ENCODE peak calls at places on chromosomes 1 and 21, in six cellular contexts. L, X, H, V, P and O are unnamed samples.

GRCh38 chr21:46063227-46063626 is 34.7 kb upstream of the COL6A2 start:
- DNase-seq in P (no peak), L (no peak), V (no peak), X (no peak), H (no peak), O (no peak)

GRCh38 chr1:33709780-33710713 is 153.8 kb upstream of the HMGB4 start:
- DNase-seq in P (no peak), V (no peak), H (peak; percentile 11), X (no peak), L (peak; percentile 39), O (no peak)

GRCh38 chr1:70874826-70875225 is 172.8 kb downstream of the PTGER3 start:
- DNase-seq in X (no peak), H (no peak), V (no peak), L (no peak), P (no peak), O (no peak)

GRCh38 chr1:39835110-39835509 is 46.4 kb upstream of the BMP8B start:
- DNase-seq in X (no peak), P (no peak), V (no peak), H (no peak), L (no peak), O (no peak)

GRCh38 chr21:44423941-44424607 is 31.2 kb upstream of the LRRC3 start:
- DNase-seq in L (no peak), X (no peak), V (peak; percentile 55), H (no peak), P (no peak), O (no peak)

GRCh38 chr1:202576816-202577215 is 133.4 kb downstream of the SYT2 start:
- DNase-seq in V (no peak), P (no peak), L (no peak), H (no peak), X (no peak), O (peak; percentile 21)

GRCh38 chr1:60376196-60376595 is 302.6 kb upstream of the C1orf87 start:
- DNase-seq in L (no peak), X (no peak), V (no peak), P (no peak), H (peak; percentile 1), O (no peak)

GRCh38 chr1:198929961-198930599 is 291.2 kb downstream of the PTPRC start:
- DNase-seq in L (no peak), H (peak; percentile 70), P (no peak), V (no peak), X (no peak), O (peak; percentile 51)

GRCh38 chr1:16139473-16139962 is 16.4 kb downstream of the EPHA2 start:
- DNase-seq in L (no peak), V (no peak), X (no peak), H (peak; percentile 93), P (no peak), O (no peak)

GRCh38 chr21:39385299-39386145 is 36.6 kb upstream of the HMGN1 start:
- DNase-seq in H (no peak), V (peak; percentile 92), P (no peak), L (peak; percentile 84), X (peak; percentile 63), O (no peak)

GRCh38 chr1:153661111-153661708 is 2.7 kb downstream of the SNAPIN start:
- DNase-seq in P (no peak), H (no peak), L (no peak), X (no peak), V (peak; percentile 20), O (no peak)

GRCh38 chr1:154316704-154317103 is 4.2 kb upstream of the AQP10 start:
- DNase-seq in V (no peak), H (no peak), P (no peak), X (no peak), L (no peak), O (no peak)

GRCh38 chr1:27004471-27005165 is 8.0 kb downstream of the TENT5B start:
- DNase-seq in L (no peak), H (no peak), X (no peak), V (peak; percentile 76), P (peak; percentile 42), O (no peak)

GRCh38 chr21:37075214-37075770 is 2.2 kb downstream of the TTC3 start:
- DNase-seq in L (no peak), V (no peak), X (no peak), P (peak; percentile 35), H (no peak), O (no peak)

GRCh38 chr1:33985166-33985565 is 121.3 kb downstream of the HMGB4 start:
- DNase-seq in P (peak; percentile 14), H (peak; percentile 57), V (no peak), X (no peak), L (no peak), O (no peak)

GRCh38 chr1:85356130-85356529 is 79.7 kb upstream of the BCL10 start:
- DNase-seq in H (no peak), V (no peak), L (no peak), X (no peak), P (no peak), O (no peak)

GRCh38 chr1:241451981-241452380 is 67.6 kb downstream of the FH start:
- DNase-seq in P (no peak), L (no peak), X (no peak), H (no peak), V (no peak), O (no peak)

GRCh38 chr21:46156678-46157077 is 1.3 kb upstream of the FTCD start:
- DNase-seq in H (no peak), P (no peak), V (no peak), X (no peak), L (no peak), O (no peak)

GRCh38 chr1:203556047-203556851 is 62.3 kb downstream of the OPTC start:
- DNase-seq in H (peak; percentile 44), L (no peak), P (no peak), X (no peak), V (no peak), O (no peak)

GRCh38 chr1:41379741-41380130 is 18.5 kb downstream of the FOXO6 start:
- DNase-seq in L (no peak), P (no peak), X (no peak), H (no peak), V (no peak), O (no peak)

GRCh38 chr1:244712669-244713068 is 59.7 kb downstream of the DESI2 start:
- DNase-seq in L (peak; percentile 13), V (no peak), P (no peak), H (no peak), X (no peak), O (no peak)

GRCh38 chr1:6653651-6654290 is 29.1 kb downstream of the THAP3 start:
- DNase-seq in L (no peak), P (no peak), V (no peak), X (no peak), H (no peak), O (no peak)

GRCh38 chr1:64033667-64034215 is 169.7 kb upstream of the UBE2U start:
- DNase-seq in L (no peak), X (no peak), V (no peak), P (no peak), H (no peak), O (no peak)

GRCh38 chr1:11719313-11720032 is 16.5 kb upstream of the AGTRAP start:
- DNase-seq in V (peak; percentile 89), P (peak; percentile 63), X (peak; percentile 87), L (peak; percentile 82), H (peak; percentile 26), O (peak; percentile 80)

GRCh38 chr1:87473203-87473661 is 144.6 kb downstream of the LMO4 start:
- DNase-seq in H (peak; percentile 55), L (no peak), P (no peak), X (no peak), V (no peak), O (no peak)

GRCh38 chr1:192805832-192806323 is 3.0 kb upstream of the RGS2 start:
- DNase-seq in P (peak; percentile 7), X (peak; percentile 42), H (peak; percentile 90), L (no peak), V (no peak), O (peak; percentile 42)